ENCODE peak calls at places on chromosome 19, in four cellular contexts. One of them, this sample, is unnamed. For H3K4me1, the result is how much of the 10 kb centered on the place peaks cover.

GRCh38 chr19:5181331-5181730 is 159.3 kb downstream of the PTPRS start:
- DNase-seq in A673: no peak
- DNase-seq in Caco-2: no peak
- DNase-seq in ascending aorta: no peak
- DNase-seq in this sample: no peak

GRCh38 chr19:47430041-47430802 is 10.9 kb upstream of the MEIS3 start:
- DNase-seq in A673: no peak
- DNase-seq in Caco-2: no peak
- DNase-seq in ascending aorta: no peak
- DNase-seq in this sample: no peak

GRCh38 chr19:10927691-10928562 is 512 bp downstream of the YIPF2 start:
- DNase-seq in A673: no peak
- DNase-seq in Caco-2: no peak
- DNase-seq in ascending aorta: no peak
- DNase-seq in this sample: no peak

GRCh38 chr19:33306191-33306590 is 3.9 kb upstream of the CEBPA start:
- DNase-seq in ascending aorta: no peak
- DNase-seq in A673: no peak
- DNase-seq in Caco-2: no peak
- DNase-seq in this sample: no peak

GRCh38 chr19:16661480-16662034 is 618 bp downstream of the TMEM38A start:
- DNase-seq in Caco-2: peak
- DNase-seq in A673: no peak
- DNase-seq in ascending aorta: peak
- DNase-seq in this sample: peak

GRCh38 chr19:47186337-47187022 is 44.5 kb downstream of the BBC3 start:
- DNase-seq in ascending aorta: no peak
- DNase-seq in Caco-2: no peak
- DNase-seq in A673: no peak
- DNase-seq in this sample: no peak

GRCh38 chr19:14463747-14464146 is 11.4 kb downstream of the PTGER1 start:
- DNase-seq in A673: no peak
- DNase-seq in Caco-2: no peak
- DNase-seq in ascending aorta: no peak
- DNase-seq in this sample: no peak

GRCh38 chr19:40229484-40229883 is 3.0 kb upstream of the CCNP start:
- DNase-seq in ascending aorta: no peak
- DNase-seq in A673: no peak
- DNase-seq in Caco-2: no peak
- DNase-seq in this sample: no peak

GRCh38 chr19:55530996-55531395 is 5.9 kb downstream of the SBK2 start:
- DNase-seq in A673: no peak
- DNase-seq in ascending aorta: no peak
- DNase-seq in Caco-2: no peak
- DNase-seq in this sample: no peak

GRCh38 chr19:15123900-15124299 is 16.7 kb downstream of the SYDE1 start:
- DNase-seq in Caco-2: no peak
- DNase-seq in ascending aorta: no peak
- DNase-seq in A673: no peak
- DNase-seq in this sample: peak

GRCh38 chr19:9044449-9044848 is 34.2 kb upstream of the MUC16 start:
- DNase-seq in Caco-2: no peak
- DNase-seq in ascending aorta: no peak
- DNase-seq in A673: no peak
- DNase-seq in this sample: no peak

GRCh38 chr19:13037161-13037560 is 41.9 kb downstream of the NFIX start:
- DNase-seq in Caco-2: no peak
- DNase-seq in ascending aorta: peak
- DNase-seq in A673: no peak
- DNase-seq in this sample: no peak

GRCh38 chr19:30224689-30225606 is 147.2 kb upstream of the ZNF536 start:
- DNase-seq in A673: peak
- DNase-seq in Caco-2: no peak
- DNase-seq in ascending aorta: no peak
- DNase-seq in this sample: peak

GRCh38 chr19:38726761-38727301 is 17.4 kb downstream of the CAPN12 start:
- DNase-seq in ascending aorta: no peak
- DNase-seq in Caco-2: no peak
- DNase-seq in A673: no peak
- DNase-seq in this sample: no peak

GRCh38 chr19:7516281-7516862 is 469 bp downstream of the ZNF358 start:
- DNase-seq in Caco-2: no peak
- DNase-seq in A673: no peak
- DNase-seq in ascending aorta: no peak
- DNase-seq in this sample: no peak

GRCh38 chr19:45782820-45783785 is 813 bp upstream of the DMPK start:
- DNase-seq in A673: no peak
- DNase-seq in Caco-2: no peak
- DNase-seq in ascending aorta: peak
- DNase-seq in this sample: no peak

GRCh38 chr19:15249912-15250634 is 17.8 kb upstream of the EPHX3 start:
- DNase-seq in A673: no peak
- DNase-seq in ascending aorta: peak
- DNase-seq in Caco-2: no peak
- DNase-seq in this sample: no peak

GRCh38 chr19:16458391-16459128 is 13.2 kb downstream of the EPS15L1 start:
- DNase-seq in ascending aorta: no peak
- DNase-seq in Caco-2: no peak
- DNase-seq in A673: no peak
- DNase-seq in this sample: no peak

GRCh38 chr19:9039728-9040127 is 29.5 kb upstream of the MUC16 start:
- DNase-seq in ascending aorta: no peak
- DNase-seq in A673: no peak
- DNase-seq in Caco-2: no peak
- DNase-seq in this sample: no peak

GRCh38 chr19:27911122-27911898 is 1301.6 kb downstream of the UQCRFS1 start:
- DNase-seq in ascending aorta: no peak
- DNase-seq in Caco-2: no peak
- DNase-seq in A673: no peak
- DNase-seq in this sample: no peak

GRCh38 chr19:18203408-18203862 is 407 bp downstream of the RAB3A start:
- DNase-seq in A673: peak
- DNase-seq in ascending aorta: peak
- DNase-seq in Caco-2: no peak
- DNase-seq in this sample: peak

GRCh38 chr19:10718205-10719196 is 622 bp downstream of the DNM2 start:
- DNase-seq in A673: peak
- DNase-seq in Caco-2: no peak
- DNase-seq in ascending aorta: no peak
- DNase-seq in this sample: peak

GRCh38 chr19:53511933-53512374 is 26.0 kb upstream of the ZNF331 start:
- DNase-seq in Caco-2: peak
- DNase-seq in A673: peak
- DNase-seq in ascending aorta: peak
- DNase-seq in this sample: peak

GRCh38 chr19:17450264-17451075 is 2.0 kb upstream of the TMEM221 start:
- DNase-seq in A673: no peak
- DNase-seq in ascending aorta: no peak
- DNase-seq in Caco-2: no peak
- DNase-seq in this sample: no peak

GRCh38 chr19:55322495-55322894 is 2.6 kb downstream of the TMEM150B start:
- DNase-seq in A673: no peak
- DNase-seq in ascending aorta: no peak
- DNase-seq in Caco-2: peak
- DNase-seq in this sample: no peak

GRCh38 chr19:39052243-39052746 is 19.9 kb upstream of the FBXO27 start:
- DNase-seq in A673: peak
- DNase-seq in Caco-2: peak
- DNase-seq in ascending aorta: no peak
- DNase-seq in this sample: peak

DNA sequence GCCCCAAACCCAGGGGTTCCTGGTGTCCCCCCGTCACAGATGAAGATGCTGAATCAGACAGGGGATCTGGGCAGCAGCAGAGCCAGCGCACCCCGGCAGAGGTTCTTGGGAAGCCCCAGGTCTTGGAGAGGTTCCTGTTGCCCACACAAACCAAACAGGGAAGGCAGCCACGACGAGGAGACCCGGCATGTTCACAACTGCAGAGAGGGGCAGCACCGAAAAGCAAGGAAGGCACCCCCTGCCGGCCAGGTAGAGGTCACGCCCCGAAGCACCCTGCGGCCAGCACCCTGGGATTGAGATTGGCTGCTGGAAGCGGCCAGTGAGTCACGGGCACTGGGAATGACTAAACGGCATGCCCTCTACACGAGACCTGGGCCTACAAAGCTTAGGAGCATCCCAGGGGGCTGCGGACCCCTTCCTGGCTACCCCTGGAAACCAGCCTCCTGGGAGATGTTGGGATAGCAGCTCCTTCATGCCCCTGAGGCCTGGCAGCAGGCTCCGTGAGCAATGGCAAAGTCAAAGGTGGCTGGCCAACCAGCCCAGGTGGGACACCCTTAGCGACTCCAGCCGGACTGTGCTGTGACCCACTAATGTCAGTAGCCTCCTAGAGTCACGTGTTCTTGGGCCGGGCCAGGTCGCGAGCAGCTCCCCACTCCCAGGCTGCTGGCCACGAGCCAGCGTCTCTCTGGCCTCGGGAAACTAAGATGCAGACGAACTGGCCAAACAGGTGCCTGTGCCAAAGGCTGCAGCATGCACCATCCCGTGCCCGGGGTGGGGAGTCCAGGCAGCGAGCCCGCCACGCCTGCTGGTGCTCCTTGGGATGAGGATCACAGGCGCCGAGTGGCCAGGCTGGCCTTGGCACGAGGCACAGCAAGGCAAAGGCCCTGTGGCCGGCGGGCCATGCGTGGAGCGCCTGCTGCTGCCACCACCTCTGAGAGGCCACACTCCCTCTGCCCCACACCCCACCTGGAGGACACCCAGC is 43.2 kb downstream of the MLLT1 start:
- DNase-seq in ascending aorta: no peak
- DNase-seq in A673: no peak
- DNase-seq in Caco-2: peak
- DNase-seq in this sample: peak
- H3K4me1 ChIP-seq in ascending aorta: under half
- H3K4me1 ChIP-seq in A673: under half
- H3K4me1 ChIP-seq in Caco-2: under half
- H3K4me1 ChIP-seq in this sample: under half

GRCh38 chr19:48480476-48481190 is 11.5 kb downstream of the CYTH2 start:
- DNase-seq in Caco-2: no peak
- DNase-seq in ascending aorta: no peak
- DNase-seq in A673: peak
- DNase-seq in this sample: no peak

GRCh38 chr19:48479686-48480085 is 10.5 kb downstream of the CYTH2 start:
- DNase-seq in Caco-2: no peak
- DNase-seq in A673: no peak
- DNase-seq in ascending aorta: no peak
- DNase-seq in this sample: no peak

GRCh38 chr19:48480151-48480475 is 10.9 kb downstream of the CYTH2 start:
- DNase-seq in Caco-2: no peak
- DNase-seq in A673: peak
- DNase-seq in ascending aorta: peak
- DNase-seq in this sample: no peak

GRCh38 chr19:48481846-48482639 is 12.9 kb downstream of the CYTH2 start:
- DNase-seq in A673: no peak
- DNase-seq in Caco-2: no peak
- DNase-seq in ascending aorta: no peak
- DNase-seq in this sample: no peak

GRCh38 chr19:48481191-48481500 is 12.0 kb downstream of the CYTH2 start:
- DNase-seq in ascending aorta: no peak
- DNase-seq in A673: no peak
- DNase-seq in Caco-2: no peak
- DNase-seq in this sample: no peak
- H3K4me3 ChIP-seq in ascending aorta: peak
- H3K4me3 ChIP-seq in A673: peak
- H3K4me3 ChIP-seq in Caco-2: no peak
- H3K4me3 ChIP-seq in this sample: no peak

GRCh38 chr19:52370341-52370710 is 603 bp downstream of the ZNF880 start:
- DNase-seq in ascending aorta: no peak
- DNase-seq in A673: no peak
- DNase-seq in Caco-2: no peak
- DNase-seq in this sample: no peak

GRCh38 chr19:52366414-52366824 is 3.3 kb upstream of the ZNF880 start:
- DNase-seq in A673: no peak
- DNase-seq in Caco-2: no peak
- DNase-seq in ascending aorta: no peak
- DNase-seq in this sample: no peak

GRCh38 chr19:52369463-52370340 is at the start of gene ZNF880:
- DNase-seq in Caco-2: peak
- DNase-seq in A673: peak
- DNase-seq in ascending aorta: peak
- DNase-seq in this sample: peak
- TF ChIP-seq CTCF in Caco-2: no peak
- TF ChIP-seq CTCF in A673: no peak
- TF ChIP-seq CTCF in ascending aorta: peak
- TF ChIP-seq CTCF in this sample: no peak

DNA sequence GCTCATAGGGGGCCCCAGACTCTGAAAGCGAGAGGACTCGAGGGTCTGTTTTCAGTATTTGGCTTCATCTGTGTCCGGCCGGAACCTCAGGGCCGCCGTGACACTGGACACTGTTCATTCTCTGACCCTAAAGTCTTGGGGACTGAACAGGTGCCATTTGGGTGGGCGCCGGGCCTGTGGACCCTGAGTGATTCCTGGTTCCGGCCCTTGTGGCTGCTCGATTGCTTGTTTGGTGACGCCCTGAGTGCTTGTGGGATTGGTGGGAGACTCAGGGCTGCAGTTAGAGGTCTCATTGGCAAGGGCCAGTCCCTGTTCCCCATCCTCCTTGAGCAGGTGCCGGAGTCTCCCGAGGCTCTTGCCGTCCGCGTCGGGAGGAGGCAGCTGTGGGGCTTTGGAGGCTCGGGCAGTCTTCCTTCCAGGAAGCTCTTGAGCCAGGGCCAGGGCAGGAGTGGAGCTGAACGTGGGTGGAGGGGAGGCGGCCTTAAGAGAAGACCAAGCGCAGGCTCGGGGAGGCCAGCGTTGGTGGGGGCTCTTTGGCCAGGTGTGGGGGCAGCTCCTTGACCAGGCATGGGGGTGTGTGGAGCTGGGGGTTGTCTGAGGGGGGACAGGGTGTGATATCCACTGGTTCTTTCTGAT is 4.7 kb downstream of the PTBP1 start:
- DNase-seq in Caco-2: no peak
- DNase-seq in A673: no peak
- DNase-seq in ascending aorta: no peak
- DNase-seq in this sample: no peak
- H3K4me1 ChIP-seq in Caco-2: under half
- H3K4me1 ChIP-seq in A673: half or more
- H3K4me1 ChIP-seq in ascending aorta: under half
- H3K4me1 ChIP-seq in this sample: under half